ENCODE peak calls at places on chromosomes 11 and 22, in six cellular contexts. One of them, this sample, is unnamed.

GRCh38 chr22:43188829-43189545 is 2.1 kb upstream of the TTLL12 start:
- DNase-seq in mucosa of gallbladder: no peak
- DNase-seq in heart left ventricle: no peak
- DNase-seq in nucleus accumbens: no peak
- DNase-seq in sciatic nerve: no peak
- DNase-seq in HFFc6: no peak
- DNase-seq in this sample: no peak

GRCh38 chr11:2789791-2790580 is 90.2 kb upstream of the KCNQ1OT1 start:
- DNase-seq in nucleus accumbens: no peak
- DNase-seq in heart left ventricle: no peak
- DNase-seq in HFFc6: no peak
- DNase-seq in mucosa of gallbladder: no peak
- DNase-seq in sciatic nerve: peak; percentile 49
- DNase-seq in this sample: peak; percentile 1

GRCh38 chr22:27136596-27136995 is 479.2 kb downstream of the MIAT start:
- DNase-seq in sciatic nerve: no peak
- DNase-seq in nucleus accumbens: no peak
- DNase-seq in HFFc6: no peak
- DNase-seq in mucosa of gallbladder: no peak
- DNase-seq in heart left ventricle: no peak
- DNase-seq in this sample: no peak

GRCh38 chr11:1129143-1129665 is 28.5 kb upstream of the MUC5AC start:
- DNase-seq in nucleus accumbens: no peak
- DNase-seq in sciatic nerve: no peak
- DNase-seq in HFFc6: no peak
- DNase-seq in heart left ventricle: no peak
- DNase-seq in mucosa of gallbladder: no peak
- DNase-seq in this sample: peak; percentile 13

GRCh38 chr11:12410006-12410728 is 32.8 kb downstream of the PARVA start:
- DNase-seq in sciatic nerve: no peak
- DNase-seq in heart left ventricle: no peak
- DNase-seq in HFFc6: peak; percentile 62
- DNase-seq in nucleus accumbens: no peak
- DNase-seq in mucosa of gallbladder: no peak
- DNase-seq in this sample: peak; percentile 50

GRCh38 chr11:134283461-134284230 is 7.5 kb downstream of the GLB1L3 start:
- DNase-seq in sciatic nerve: no peak
- DNase-seq in mucosa of gallbladder: no peak
- DNase-seq in nucleus accumbens: no peak
- DNase-seq in HFFc6: no peak
- DNase-seq in heart left ventricle: no peak
- DNase-seq in this sample: no peak

GRCh38 chr11:65894034-65894591 is 3.6 kb downstream of the CCDC85B start:
- DNase-seq in HFFc6: no peak
- DNase-seq in sciatic nerve: no peak
- DNase-seq in nucleus accumbens: peak; percentile 12
- DNase-seq in heart left ventricle: peak; percentile 77
- DNase-seq in mucosa of gallbladder: no peak
- DNase-seq in this sample: no peak

GRCh38 chr22:45785458-45785857 is 113.8 kb downstream of the ATXN10 start:
- DNase-seq in sciatic nerve: no peak
- DNase-seq in nucleus accumbens: no peak
- DNase-seq in mucosa of gallbladder: peak; percentile 53
- DNase-seq in HFFc6: no peak
- DNase-seq in heart left ventricle: no peak
- DNase-seq in this sample: peak; percentile 31

GRCh38 chr22:23838686-23839468 is at the start of gene DERL3:
- DNase-seq in HFFc6: peak; percentile 92
- DNase-seq in heart left ventricle: peak; percentile 96
- DNase-seq in mucosa of gallbladder: peak; percentile 99
- DNase-seq in sciatic nerve: peak; percentile 98
- DNase-seq in nucleus accumbens: peak; percentile 84
- DNase-seq in this sample: peak; percentile 100

GRCh38 chr11:47400813-47401279 is 7.5 kb upstream of the SLC39A13 start:
- DNase-seq in sciatic nerve: no peak
- DNase-seq in nucleus accumbens: no peak
- DNase-seq in heart left ventricle: no peak
- DNase-seq in HFFc6: no peak
- DNase-seq in mucosa of gallbladder: no peak
- DNase-seq in this sample: no peak

GRCh38 chr11:8013833-8014232 is 26.7 kb downstream of the EIF3F start:
- DNase-seq in sciatic nerve: no peak
- DNase-seq in mucosa of gallbladder: no peak
- DNase-seq in nucleus accumbens: no peak
- DNase-seq in HFFc6: no peak
- DNase-seq in heart left ventricle: no peak
- DNase-seq in this sample: no peak

GRCh38 chr11:115301029-115301428 is 203.2 kb downstream of the CADM1 start:
- DNase-seq in mucosa of gallbladder: no peak
- DNase-seq in HFFc6: no peak
- DNase-seq in heart left ventricle: no peak
- DNase-seq in sciatic nerve: no peak
- DNase-seq in nucleus accumbens: no peak
- DNase-seq in this sample: no peak

GRCh38 chr22:25758316-25758715 is 16.3 kb downstream of the MYO18B start:
- DNase-seq in heart left ventricle: no peak
- DNase-seq in nucleus accumbens: no peak
- DNase-seq in mucosa of gallbladder: no peak
- DNase-seq in sciatic nerve: no peak
- DNase-seq in HFFc6: no peak
- DNase-seq in this sample: no peak

GRCh38 chr22:40204331-40205116 is 26.8 kb downstream of the TNRC6B start:
- DNase-seq in mucosa of gallbladder: no peak
- DNase-seq in sciatic nerve: no peak
- DNase-seq in nucleus accumbens: no peak
- DNase-seq in heart left ventricle: no peak
- DNase-seq in HFFc6: peak; percentile 69
- DNase-seq in this sample: no peak

GRCh38 chr11:85595285-85595884 is 31.8 kb downstream of the DLG2 start:
- DNase-seq in sciatic nerve: no peak
- DNase-seq in HFFc6: peak; percentile 50
- DNase-seq in nucleus accumbens: no peak
- DNase-seq in mucosa of gallbladder: no peak
- DNase-seq in heart left ventricle: no peak
- DNase-seq in this sample: no peak

GRCh38 chr11:6818967-6819366 is 19.5 kb upstream of the OR6A2 start:
- DNase-seq in HFFc6: no peak
- DNase-seq in mucosa of gallbladder: no peak
- DNase-seq in nucleus accumbens: no peak
- DNase-seq in sciatic nerve: no peak
- DNase-seq in heart left ventricle: no peak
- DNase-seq in this sample: no peak

GRCh38 chr22:49270595-49271368 is 556.9 kb downstream of the BRD1 start:
- DNase-seq in nucleus accumbens: no peak
- DNase-seq in heart left ventricle: no peak
- DNase-seq in sciatic nerve: peak; percentile 35
- DNase-seq in HFFc6: no peak
- DNase-seq in mucosa of gallbladder: no peak
- DNase-seq in this sample: peak; percentile 7

GRCh38 chr11:31800398-31801265 is 10.5 kb downstream of the PAX6 start:
- DNase-seq in nucleus accumbens: no peak
- DNase-seq in HFFc6: no peak
- DNase-seq in sciatic nerve: no peak
- DNase-seq in mucosa of gallbladder: no peak
- DNase-seq in heart left ventricle: no peak
- DNase-seq in this sample: no peak

GRCh38 chr11:10314199-10315072 is 9.6 kb downstream of the ADM start:
- DNase-seq in sciatic nerve: no peak
- DNase-seq in nucleus accumbens: no peak
- DNase-seq in heart left ventricle: no peak
- DNase-seq in HFFc6: no peak
- DNase-seq in mucosa of gallbladder: peak; percentile 51
- DNase-seq in this sample: no peak

GRCh38 chr11:129721685-129722084 is 94.0 kb upstream of the TMEM45B start:
- DNase-seq in HFFc6: no peak
- DNase-seq in mucosa of gallbladder: no peak
- DNase-seq in heart left ventricle: no peak
- DNase-seq in sciatic nerve: no peak
- DNase-seq in nucleus accumbens: no peak
- DNase-seq in this sample: no peak

GRCh38 chr11:44778200-44779100 is 51.7 kb downstream of the TSPAN18 start:
- DNase-seq in HFFc6: no peak
- DNase-seq in heart left ventricle: no peak
- DNase-seq in nucleus accumbens: no peak
- DNase-seq in sciatic nerve: peak; percentile 40
- DNase-seq in mucosa of gallbladder: no peak
- DNase-seq in this sample: no peak

GRCh38 chr11:2890466-2891241 is 5.1 kb upstream of the CDKN1C start:
- DNase-seq in sciatic nerve: no peak
- DNase-seq in heart left ventricle: no peak
- DNase-seq in nucleus accumbens: no peak
- DNase-seq in HFFc6: no peak
- DNase-seq in mucosa of gallbladder: peak; percentile 63
- DNase-seq in this sample: peak; percentile 80

GRCh38 chr11:122634507-122634906 is 21.0 kb upstream of the UBASH3B start:
- DNase-seq in sciatic nerve: peak; percentile 62
- DNase-seq in mucosa of gallbladder: no peak
- DNase-seq in HFFc6: peak; percentile 47
- DNase-seq in heart left ventricle: no peak
- DNase-seq in nucleus accumbens: no peak
- DNase-seq in this sample: no peak

GRCh38 chr11:102341844-102342318 is 5.1 kb upstream of the BIRC2 start:
- DNase-seq in heart left ventricle: peak; percentile 77
- DNase-seq in mucosa of gallbladder: peak; percentile 81
- DNase-seq in HFFc6: peak; percentile 84
- DNase-seq in nucleus accumbens: peak; percentile 15
- DNase-seq in sciatic nerve: peak; percentile 84
- DNase-seq in this sample: peak; percentile 74

GRCh38 chr11:132058211-132058772 is 687.9 kb downstream of the NTM start:
- DNase-seq in heart left ventricle: no peak
- DNase-seq in mucosa of gallbladder: no peak
- DNase-seq in nucleus accumbens: peak; percentile 15
- DNase-seq in HFFc6: no peak
- DNase-seq in sciatic nerve: no peak
- DNase-seq in this sample: no peak

GRCh38 chr22:46007848-46008261 is 30.9 kb upstream of the WNT7B start:
- DNase-seq in heart left ventricle: peak; percentile 90
- DNase-seq in sciatic nerve: peak; percentile 88
- DNase-seq in mucosa of gallbladder: peak; percentile 72
- DNase-seq in HFFc6: peak; percentile 91
- DNase-seq in nucleus accumbens: no peak
- DNase-seq in this sample: no peak

GRCh38 chr22:35552186-35552842 is 11.7 kb downstream of the RASD2 start:
- DNase-seq in sciatic nerve: no peak
- DNase-seq in heart left ventricle: no peak
- DNase-seq in HFFc6: no peak
- DNase-seq in mucosa of gallbladder: no peak
- DNase-seq in nucleus accumbens: no peak
- DNase-seq in this sample: peak; percentile 45

GRCh38 chr11:95451682-95452081 is 220.7 kb upstream of the SESN3 start:
- DNase-seq in mucosa of gallbladder: no peak
- DNase-seq in nucleus accumbens: no peak
- DNase-seq in HFFc6: no peak
- DNase-seq in sciatic nerve: no peak
- DNase-seq in heart left ventricle: no peak
- DNase-seq in this sample: no peak

GRCh38 chr11:75597636-75598035 is 35.6 kb downstream of the SERPINH1 start:
- DNase-seq in HFFc6: no peak
- DNase-seq in sciatic nerve: no peak
- DNase-seq in nucleus accumbens: no peak
- DNase-seq in mucosa of gallbladder: no peak
- DNase-seq in heart left ventricle: no peak
- DNase-seq in this sample: no peak

GRCh38 chr11:44321059-44321458 is 11.1 kb upstream of the ALX4 start:
- DNase-seq in heart left ventricle: no peak
- DNase-seq in nucleus accumbens: no peak
- DNase-seq in sciatic nerve: no peak
- DNase-seq in HFFc6: no peak
- DNase-seq in mucosa of gallbladder: no peak
- DNase-seq in this sample: no peak